ENCODE peak calls at places on chromosomes 12 and 14, in six cellular contexts. Z is fibroblast of lung, O is HCT116, P is tibial artery, I is left ventricle myocardium inferior, S is K562. U is an unnamed sample.

GRCh38 chr12:2336409-2336829 is 283.6 kb downstream of the CACNA1C start:
- DNase-seq in Z (peak), O (peak), P (no peak), I (no peak), S (peak), U (peak)

GRCh38 chr12:69982081-69982480 is 157.1 kb downstream of the MYRFL start:
- DNase-seq in Z (no peak), O (no peak), P (no peak), I (no peak), S (no peak), U (no peak)

GRCh38 chr12:114676142-114676741 is 7.7 kb downstream of the TBX3 start:
- DNase-seq in Z (peak), O (no peak), P (no peak), I (no peak), S (no peak), U (no peak)

GRCh38 chr12:74849801-74850200 is 312.2 kb downstream of the ATXN7L3B start:
- DNase-seq in Z (no peak), O (no peak), P (no peak), I (no peak), S (no peak), U (no peak)

GRCh38 chr12:66107451-66107915 is 23.1 kb downstream of the LLPH start:
- DNase-seq in Z (peak), O (peak), P (peak), I (no peak), S (peak), U (no peak)

GRCh38 chr12:50785406-50785805 is 21.5 kb downstream of the ATF1 start:
- DNase-seq in Z (no peak), O (no peak), P (no peak), I (no peak), S (no peak), U (no peak)

GRCh38 chr12:7162691-7163114 is 26.8 kb upstream of the PEX5 start:
- DNase-seq in Z (no peak), O (peak), P (no peak), I (no peak), S (peak), U (no peak)

GRCh38 chr12:53320352-53321195 is 836 bp downstream of the AAAS start:
- DNase-seq in Z (no peak), O (no peak), P (no peak), I (no peak), S (no peak), U (no peak)

GRCh38 chr14:23041729-23042128 is 283 bp upstream of the PSMB11 start:
- DNase-seq in Z (no peak), O (no peak), P (no peak), I (no peak), S (no peak), U (no peak)

GRCh38 chr12:50617657-50618056 is 112.9 kb downstream of the DIP2B start:
- DNase-seq in Z (no peak), O (no peak), P (no peak), I (no peak), S (no peak), U (no peak)

GRCh38 chr12:3542911-3543310 is 51.9 kb downstream of the PRMT8 start:
- DNase-seq in Z (peak), O (no peak), P (no peak), I (no peak), S (no peak), U (no peak)

GRCh38 chr14:69610859-69611263 is 535 bp upstream of the SUSD6 start:
- DNase-seq in Z (no peak), O (no peak), P (no peak), I (no peak), S (no peak), U (no peak)

GRCh38 chr14:36091096-36091495 is 85.4 kb downstream of the PTCSC3 start:
- DNase-seq in Z (peak), O (peak), P (no peak), I (no peak), S (peak), U (no peak)

GRCh38 chr14:30610719-30611388 is 11.3 kb upstream of the SCFD1 start:
- DNase-seq in Z (peak), O (peak), P (peak), I (no peak), S (peak), U (no peak)

GRCh38 chr12:105935981-105936380 is 202.8 kb downstream of the NUAK1 start:
- DNase-seq in Z (peak), O (no peak), P (no peak), I (no peak), S (no peak), U (no peak)

GRCh38 chr12:60168441-60168840 is 572.6 kb downstream of the SLC16A7 start:
- DNase-seq in Z (no peak), O (no peak), P (no peak), I (no peak), S (no peak), U (no peak)

GRCh38 chr12:93061414-93062099 is 132.5 kb upstream of the EEA1 start:
- DNase-seq in Z (no peak), O (no peak), P (no peak), I (peak), S (no peak), U (peak)
- H3K27ac ChIP-seq in Z (no peak), O (no peak), P (peak), I (peak), S (no peak), U (peak)

GRCh38 chr14:38073641-38074040 is 134.1 kb upstream of the SSTR1 start:
- DNase-seq in Z (no peak), O (no peak), P (no peak), I (no peak), S (no peak), U (no peak)
- H3K27ac ChIP-seq in Z (no peak), O (no peak), P (no peak), I (no peak), S (no peak), U (no peak)

GRCh38 chr14:95462491-95462890 is 54.0 kb downstream of the SYNE3 start:
- DNase-seq in Z (no peak), O (no peak), P (no peak), I (no peak), S (no peak), U (no peak)
- H3K27ac ChIP-seq in Z (no peak), O (no peak), P (no peak), I (no peak), S (no peak), U (no peak)

DNA sequence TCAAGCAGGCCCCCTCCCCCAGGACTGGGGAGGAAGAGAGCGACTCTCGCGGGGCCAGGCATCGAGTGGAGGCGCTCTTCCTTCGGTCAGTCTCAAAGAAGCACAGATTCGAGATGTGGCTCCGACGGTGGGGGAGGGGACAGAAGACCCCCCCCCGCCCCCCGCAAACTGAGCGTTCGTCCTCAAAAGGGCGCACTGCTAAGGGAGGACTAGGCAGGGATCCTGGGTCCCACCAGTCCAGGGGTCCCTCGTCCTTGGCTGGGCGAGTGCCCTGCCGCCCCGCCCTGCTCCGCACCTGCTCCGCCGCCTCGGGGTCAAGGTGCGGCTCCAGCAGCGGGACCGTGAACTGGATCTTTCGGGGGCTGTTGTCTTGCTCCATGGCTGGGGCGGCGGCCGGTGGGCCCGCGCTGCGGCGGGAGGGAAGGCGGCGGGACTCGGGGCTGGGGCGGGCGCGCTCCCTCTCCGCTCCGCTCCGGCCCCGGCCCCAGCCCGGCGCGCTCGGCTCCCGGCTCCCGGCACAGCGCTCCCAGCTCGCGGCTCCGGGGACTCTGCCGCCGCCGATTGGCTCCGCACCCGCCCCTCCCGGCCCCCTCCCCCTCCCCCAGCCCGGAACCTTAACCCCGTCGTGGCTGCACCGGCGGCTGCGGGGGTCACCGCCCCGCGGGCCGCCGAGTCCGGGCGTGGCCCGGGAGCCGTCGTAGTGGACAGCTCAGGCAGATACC is at the start of gene PPP1R1A:
- DNase-seq in Z (no peak), O (no peak), P (no peak), I (peak), S (no peak), U (no peak)
- H3K27ac ChIP-seq in Z (no peak), O (no peak), P (peak), I (peak), S (no peak), U (no peak)

DNA sequence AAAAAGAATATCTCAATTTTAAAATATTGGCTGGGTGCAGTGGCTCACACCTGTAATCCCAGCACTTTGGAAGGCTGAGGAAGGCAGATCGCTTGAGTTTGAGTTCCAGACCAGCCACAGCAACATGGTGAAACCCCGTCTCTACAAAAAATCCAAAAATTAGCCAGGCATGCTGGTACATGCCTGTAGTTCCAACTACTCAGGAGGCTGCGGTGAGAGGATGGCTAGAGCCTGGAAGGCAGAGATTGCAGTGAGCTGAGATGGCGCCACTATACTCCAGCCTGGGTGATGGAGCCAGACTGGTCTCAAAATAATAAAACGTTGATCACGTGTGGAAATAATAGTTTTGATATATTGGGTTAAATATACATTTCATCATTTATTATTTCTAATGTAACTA is 5.7 kb downstream of the MTRFR start:
- DNase-seq in Z (no peak), O (no peak), P (no peak), I (no peak), S (no peak), U (no peak)
- H3K27ac ChIP-seq in Z (no peak), O (no peak), P (no peak), I (no peak), S (no peak), U (no peak)

DNA sequence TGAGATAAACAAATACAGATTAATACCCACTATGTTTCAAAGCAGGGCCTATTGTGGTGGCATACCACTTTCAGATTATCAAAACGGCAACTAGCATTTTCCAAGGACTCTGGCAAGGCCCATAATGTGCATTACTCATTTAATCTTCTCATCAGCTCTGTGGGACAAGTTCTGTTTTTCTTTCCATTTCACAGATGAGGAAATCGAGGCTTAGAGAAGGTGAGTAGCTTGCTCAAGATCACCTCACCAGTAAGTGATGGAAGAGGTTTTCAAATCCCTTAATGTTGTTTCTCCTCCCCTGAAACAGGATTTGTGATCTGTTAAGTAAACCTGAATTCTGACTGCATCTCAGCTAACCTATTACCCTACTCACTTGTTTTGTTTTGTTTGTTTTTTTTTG is 3.9 kb upstream of the PYGL start:
- DNase-seq in Z (no peak), O (no peak), P (no peak), I (no peak), S (no peak), U (no peak)
- H3K27ac ChIP-seq in Z (no peak), O (no peak), P (no peak), I (no peak), S (no peak), U (no peak)

GRCh38 chr14:76351941-76352340 is 24.0 kb upstream of the ESRRB start:
- DNase-seq in Z (no peak), O (no peak), P (no peak), I (no peak), S (no peak), U (no peak)
- H3K27ac ChIP-seq in Z (no peak), O (no peak), P (no peak), I (no peak), S (no peak), U (no peak)

GRCh38 chr14:105064001-105064400 is 1.2 kb downstream of the GPR132 start:
- DNase-seq in Z (no peak), O (no peak), P (no peak), I (no peak), S (no peak), U (no peak)
- H3K27ac ChIP-seq in Z (no peak), O (no peak), P (no peak), I (peak), S (no peak), U (no peak)

GRCh38 chr12:11650279-11650696 is 814 bp downstream of the ETV6 start:
- DNase-seq in Z (no peak), O (no peak), P (no peak), I (peak), S (no peak), U (peak)

GRCh38 chr12:11652351-11653040 is 3.0 kb downstream of the ETV6 start:
- DNase-seq in Z (peak), O (no peak), P (peak), I (no peak), S (peak), U (no peak)

GRCh38 chr12:11650697-11651281 is 1.3 kb downstream of the ETV6 start:
- DNase-seq in Z (peak), O (no peak), P (no peak), I (no peak), S (peak), U (no peak)

GRCh38 chr12:11651785-11652184 is 2.3 kb downstream of the ETV6 start:
- DNase-seq in Z (peak), O (no peak), P (no peak), I (no peak), S (peak), U (no peak)

GRCh38 chr12:11651377-11651776 is 1.9 kb downstream of the ETV6 start:
- DNase-seq in Z (peak), O (no peak), P (no peak), I (no peak), S (no peak), U (no peak)
- H3K27ac ChIP-seq in Z (peak), O (no peak), P (peak), I (peak), S (peak), U (no peak)

GRCh38 chr14:64748995-64749714 is 44.9 kb downstream of the PLEKHG3 start:
- DNase-seq in Z (no peak), O (no peak), P (no peak), I (no peak), S (no peak), U (no peak)
- H3K27ac ChIP-seq in Z (no peak), O (no peak), P (peak), I (no peak), S (no peak), U (no peak)